ENCODE peak calls at places on chromosomes 2 and 18, in seven cellular contexts. R is fibroblast of lung, Q is IMR-90, Y is OCI-LY7, C is neural progenitor cell, T is HCT116, P is GM23248. U is an unnamed sample. For H4K20me1, the result is how much of the 10 kb centered on the place peaks cover.

GRCh38 chr2:1556776-1557466 is 143.7 kb downstream of the TPO start:
- DNase-seq in R (peak), Q (peak), Y (no peak), C (no peak), T (no peak), P (peak), U (no peak)

GRCh38 chr2:97747716-97748115 is 34.3 kb downstream of the ZAP70 start:
- DNase-seq in R (no peak), Q (no peak), Y (no peak), C (no peak), T (no peak), P (peak), U (no peak)

GRCh38 chr2:86764661-86765307 is 25.9 kb downstream of the CD8A start:
- DNase-seq in R (peak), Q (peak), Y (peak), C (peak), T (peak), P (peak), U (no peak)

GRCh38 chr2:217530399-217531100 is 472.2 kb downstream of the TNS1 start:
- DNase-seq in R (no peak), Q (no peak), Y (no peak), C (no peak), T (no peak), P (no peak), U (no peak)

GRCh38 chr2:200049086-200049485 is 93.7 kb downstream of the MAIP1 start:
- DNase-seq in R (no peak), Q (no peak), Y (no peak), C (no peak), T (no peak), P (no peak), U (no peak)

GRCh38 chr2:199589303-199589702 is 131.6 kb upstream of the SATB2 start:
- DNase-seq in R (no peak), Q (no peak), Y (no peak), C (peak), T (no peak), P (peak), U (no peak)

GRCh38 chr2:149050188-149050587 is 11.7 kb downstream of the LYPD6B start:
- DNase-seq in R (peak), Q (peak), Y (no peak), C (no peak), T (no peak), P (peak), U (no peak)

GRCh38 chr18:1513519-1513918 is 608.8 kb downstream of the ADCYAP1 start:
- DNase-seq in R (no peak), Q (no peak), Y (no peak), C (no peak), T (no peak), P (peak), U (no peak)

GRCh38 chr18:59272221-59272888 is 899 bp downstream of the RAX start:
- DNase-seq in R (no peak), Q (no peak), Y (no peak), C (peak), T (no peak), P (peak), U (no peak)

GRCh38 chr2:1723397-1724042 is 20.8 kb downstream of the PXDN start:
- DNase-seq in R (no peak), Q (no peak), Y (no peak), C (no peak), T (no peak), P (no peak), U (no peak)

GRCh38 chr2:26692814-26693286 is 328 bp downstream of the KCNK3 start:
- DNase-seq in R (peak), Q (peak), Y (no peak), C (no peak), T (no peak), P (peak), U (peak)

GRCh38 chr2:115299207-115299606 is 856.8 kb downstream of the DPP10 start:
- DNase-seq in R (no peak), Q (no peak), Y (no peak), C (no peak), T (no peak), P (no peak), U (no peak)

GRCh38 chr2:196315388-196316049 is 144.1 kb upstream of the STK17B start:
- DNase-seq in R (peak), Q (peak), Y (no peak), C (no peak), T (no peak), P (peak), U (no peak)

GRCh38 chr2:9033385-9034175 is 30.1 kb upstream of the MBOAT2 start:
- DNase-seq in R (peak), Q (no peak), Y (no peak), C (peak), T (no peak), P (peak), U (peak)

GRCh38 chr2:108215794-108216211 is 24.0 kb upstream of the SULT1C3 start:
- DNase-seq in R (peak), Q (peak), Y (no peak), C (peak), T (peak), P (peak), U (peak)

GRCh38 chr2:38553554-38553953 is 49.2 kb downstream of the HNRNPLL start:
- DNase-seq in R (no peak), Q (no peak), Y (no peak), C (no peak), T (no peak), P (no peak), U (no peak)

GRCh38 chr18:21991081-21991534 is 178.3 kb upstream of the GATA6 start:
- DNase-seq in R (no peak), Q (no peak), Y (no peak), C (peak), T (no peak), P (no peak), U (peak)

GRCh38 chr2:105802587-105802986 is 57.9 kb downstream of the NCK2 start:
- DNase-seq in R (no peak), Q (no peak), Y (peak), C (no peak), T (no peak), P (no peak), U (no peak)

GRCh38 chr2:73003027-73003426 is 68.5 kb downstream of the SFXN5 start:
- DNase-seq in R (no peak), Q (no peak), Y (no peak), C (no peak), T (no peak), P (no peak), U (no peak)

GRCh38 chr18:75489493-75490190 is 62.1 kb upstream of the SMIM21 start:
- DNase-seq in R (peak), Q (peak), Y (no peak), C (no peak), T (peak), P (peak), U (no peak)

GRCh38 chr2:149885946-149886345 is 298.4 kb upstream of the MMADHC start:
- DNase-seq in R (no peak), Q (no peak), Y (no peak), C (no peak), T (no peak), P (no peak), U (no peak)

GRCh38 chr18:31616586-31616985 is 24.9 kb downstream of the TTR start:
- DNase-seq in R (no peak), Q (no peak), Y (no peak), C (no peak), T (no peak), P (no peak), U (no peak)

GRCh38 chr18:12394428-12394827 is 13.3 kb upstream of the PRELID3A start:
- DNase-seq in R (no peak), Q (no peak), Y (peak), C (peak), T (no peak), P (peak), U (peak)

GRCh38 chr2:202196727-202197126 is 41.7 kb downstream of the SUMO1 start:
- DNase-seq in R (no peak), Q (no peak), Y (no peak), C (no peak), T (no peak), P (no peak), U (no peak)

GRCh38 chr2:119748135-119748534 is 11.6 kb upstream of the PTPN4 start:
- DNase-seq in R (peak), Q (no peak), Y (no peak), C (no peak), T (no peak), P (no peak), U (no peak)

GRCh38 chr2:188869560-188869959 is 104.6 kb upstream of the COL3A1 start:
- DNase-seq in R (no peak), Q (peak), Y (no peak), C (no peak), T (no peak), P (peak), U (no peak)

GRCh38 chr2:5482929-5483331 is 209.3 kb upstream of the SOX11 start:
- DNase-seq in R (peak), Q (no peak), Y (no peak), C (peak), T (no peak), P (no peak), U (peak)

GRCh38 chr2:239929504-239929903 is 95.6 kb downstream of the NDUFA10 start:
- DNase-seq in R (no peak), Q (no peak), Y (no peak), C (no peak), T (no peak), P (no peak), U (peak)

GRCh38 chr2:168954256-168954655 is 53.2 kb downstream of the G6PC2 start:
- DNase-seq in R (no peak), Q (no peak), Y (no peak), C (no peak), T (no peak), P (no peak), U (no peak)

GRCh38 chr2:169050476-169051240 is 18.7 kb upstream of the DHRS9 start:
- DNase-seq in R (peak), Q (no peak), Y (no peak), C (no peak), T (no peak), P (peak), U (no peak)

GRCh38 chr2:63424329-63425078 is 163.8 kb downstream of the WDPCP start:
- DNase-seq in R (peak), Q (peak), Y (peak), C (peak), T (peak), P (peak), U (peak)

GRCh38 chr2:71605781-71606241 is 152.4 kb downstream of the DYSF start:
- DNase-seq in R (no peak), Q (no peak), Y (no peak), C (no peak), T (no peak), P (no peak), U (peak)

GRCh38 chr18:21599585-21600525 is 649 bp downstream of the ESCO1 start:
- DNase-seq in R (no peak), Q (peak), Y (peak), C (peak), T (no peak), P (peak), U (peak)

GRCh38 chr2:237223208-237223861 is 137.6 kb downstream of the COPS8 start:
- DNase-seq in R (peak), Q (peak), Y (no peak), C (no peak), T (no peak), P (peak), U (no peak)
- H2AFZ ChIP-seq in R (no peak), Q (peak), Y (no peak), C (no peak), T (no peak), P (no peak), U (no peak)

DNA sequence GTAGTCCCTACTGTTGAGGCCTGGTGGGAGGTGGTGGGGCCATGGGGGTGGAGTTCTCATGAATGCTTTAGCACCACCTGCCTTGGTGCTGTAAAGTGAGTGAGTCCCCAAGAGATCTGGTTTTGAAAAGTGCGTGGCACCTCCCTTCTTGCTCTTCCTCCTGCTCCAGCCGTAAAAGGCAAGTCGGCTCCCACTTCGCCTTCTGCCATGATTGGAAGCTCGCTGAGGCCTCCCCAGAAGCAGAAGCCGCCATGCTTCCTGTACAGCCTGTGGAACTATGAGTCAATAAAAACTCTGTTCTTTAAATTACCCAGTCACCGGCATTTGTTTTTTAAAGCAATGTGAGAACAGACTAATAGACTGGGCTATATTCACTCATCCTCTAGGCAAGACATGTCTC is 141.3 kb upstream of the ALKAL2 start:
- DNase-seq in R (no peak), Q (no peak), Y (no peak), C (no peak), T (no peak), P (no peak), U (no peak)
- H4K20me1 ChIP-seq in R (under half), Q (under half), Y (under half), C (under half), T (under half), P (under half), U (under half)

GRCh38 chr18:55420665-55420964 is 167.4 kb downstream of the TCF4 start:
- DNase-seq in R (no peak), Q (no peak), Y (peak), C (no peak), T (no peak), P (no peak), U (no peak)

GRCh38 chr18:55419939-55420664 is 167.9 kb downstream of the TCF4 start:
- DNase-seq in R (peak), Q (no peak), Y (no peak), C (peak), T (no peak), P (peak), U (no peak)

GRCh38 chr18:55421612-55422381 is 166.2 kb downstream of the TCF4 start:
- DNase-seq in R (peak), Q (no peak), Y (peak), C (no peak), T (no peak), P (peak), U (no peak)

GRCh38 chr18:55422456-55423185 is 165.4 kb downstream of the TCF4 start:
- DNase-seq in R (peak), Q (peak), Y (peak), C (no peak), T (no peak), P (peak), U (no peak)

DNA sequence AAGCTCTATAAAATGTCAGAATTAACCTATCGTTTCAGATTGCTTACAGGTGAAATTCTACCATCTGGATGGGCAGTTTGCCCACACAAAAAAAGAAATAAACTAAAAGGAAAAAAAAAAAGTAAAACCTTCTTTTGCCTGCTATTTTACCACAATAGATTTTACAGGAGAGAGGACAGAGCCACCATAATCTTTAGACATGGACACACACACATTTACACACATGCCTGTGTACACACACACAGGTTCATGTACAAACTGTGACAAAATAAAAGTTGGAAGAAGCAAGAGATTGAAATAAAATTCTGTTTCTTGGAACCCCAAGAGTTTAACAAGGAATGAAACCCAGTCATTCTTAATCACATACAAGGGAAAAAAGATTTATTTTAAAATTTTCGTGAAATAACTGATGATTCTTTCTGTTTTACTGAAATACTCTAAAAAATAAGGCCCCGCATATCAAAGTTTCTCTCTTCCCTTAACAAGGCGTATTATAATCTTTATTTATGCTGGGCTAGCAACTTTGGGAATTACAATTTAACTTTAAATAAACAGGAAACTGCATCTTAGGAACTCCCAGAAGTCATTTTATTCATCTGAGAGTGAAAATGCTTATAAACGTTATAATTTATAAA is 166.9 kb downstream of the TCF4 start:
- DNase-seq in R (peak), Q (no peak), Y (no peak), C (no peak), T (no peak), P (peak), U (no peak)
- H2AFZ ChIP-seq in R (no peak), Q (no peak), Y (no peak), C (no peak), T (no peak), P (peak), U (no peak)

GRCh38 chr2:109340381-109340780 is 211.4 kb downstream of the SH3RF3 start:
- DNase-seq in R (no peak), Q (no peak), Y (no peak), C (no peak), T (no peak), P (no peak), U (no peak)
- H4K20me1 ChIP-seq in R (under half), Q (under half), Y (under half), C (under half), T (under half), P (under half), U (under half)

DNA sequence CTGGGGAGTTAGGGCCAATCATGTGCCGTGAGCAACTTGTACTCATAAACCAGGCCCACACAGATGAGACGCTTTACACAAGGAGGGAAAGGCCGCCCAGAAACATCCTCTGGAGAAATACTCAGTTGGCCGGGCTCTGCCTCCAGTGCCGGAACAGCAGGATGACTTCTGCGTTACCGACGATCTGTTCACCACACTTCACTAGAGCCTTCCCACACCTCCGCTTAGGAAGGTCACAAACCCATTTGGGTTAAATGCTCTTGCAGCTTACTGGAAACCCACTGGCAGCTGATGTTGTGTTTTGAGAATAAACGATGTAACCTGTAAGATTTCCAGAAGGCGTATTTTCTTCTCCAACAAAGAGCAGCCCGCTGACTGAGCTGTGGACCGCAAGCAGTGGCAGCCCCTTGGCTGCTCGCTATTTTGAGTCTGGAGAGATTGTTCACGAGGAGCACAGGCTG is 44.1 kb downstream of the COLEC12 start:
- DNase-seq in R (peak), Q (peak), Y (no peak), C (no peak), T (no peak), P (peak), U (no peak)
- H2AFZ ChIP-seq in R (no peak), Q (peak), Y (peak), C (peak), T (no peak), P (peak), U (no peak)

DNA sequence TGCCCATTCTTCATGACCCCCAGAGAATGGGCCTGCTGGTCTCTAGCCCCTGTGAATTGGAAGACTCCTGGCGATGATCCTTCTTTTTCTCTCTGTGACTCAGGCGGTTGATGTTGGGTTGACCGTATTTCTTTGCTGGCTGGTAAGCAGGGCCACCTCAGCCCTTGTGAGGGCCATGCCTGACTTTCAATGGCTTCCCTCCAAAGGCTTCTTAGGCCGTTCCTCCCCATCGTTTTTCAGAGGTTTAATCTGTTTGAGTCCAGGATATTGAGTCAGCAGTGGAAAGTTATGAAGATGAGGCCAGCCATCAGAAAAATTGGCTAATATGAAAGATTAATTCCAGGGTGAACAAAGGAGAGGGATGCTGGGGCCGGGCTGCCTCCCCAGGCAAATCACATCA is 13.6 kb downstream of the HPCAL1 start:
- DNase-seq in R (no peak), Q (peak), Y (no peak), C (no peak), T (no peak), P (peak), U (no peak)
- H4K20me1 ChIP-seq in R (under half), Q (under half), Y (under half), C (under half), T (under half), P (under half), U (under half)

DNA sequence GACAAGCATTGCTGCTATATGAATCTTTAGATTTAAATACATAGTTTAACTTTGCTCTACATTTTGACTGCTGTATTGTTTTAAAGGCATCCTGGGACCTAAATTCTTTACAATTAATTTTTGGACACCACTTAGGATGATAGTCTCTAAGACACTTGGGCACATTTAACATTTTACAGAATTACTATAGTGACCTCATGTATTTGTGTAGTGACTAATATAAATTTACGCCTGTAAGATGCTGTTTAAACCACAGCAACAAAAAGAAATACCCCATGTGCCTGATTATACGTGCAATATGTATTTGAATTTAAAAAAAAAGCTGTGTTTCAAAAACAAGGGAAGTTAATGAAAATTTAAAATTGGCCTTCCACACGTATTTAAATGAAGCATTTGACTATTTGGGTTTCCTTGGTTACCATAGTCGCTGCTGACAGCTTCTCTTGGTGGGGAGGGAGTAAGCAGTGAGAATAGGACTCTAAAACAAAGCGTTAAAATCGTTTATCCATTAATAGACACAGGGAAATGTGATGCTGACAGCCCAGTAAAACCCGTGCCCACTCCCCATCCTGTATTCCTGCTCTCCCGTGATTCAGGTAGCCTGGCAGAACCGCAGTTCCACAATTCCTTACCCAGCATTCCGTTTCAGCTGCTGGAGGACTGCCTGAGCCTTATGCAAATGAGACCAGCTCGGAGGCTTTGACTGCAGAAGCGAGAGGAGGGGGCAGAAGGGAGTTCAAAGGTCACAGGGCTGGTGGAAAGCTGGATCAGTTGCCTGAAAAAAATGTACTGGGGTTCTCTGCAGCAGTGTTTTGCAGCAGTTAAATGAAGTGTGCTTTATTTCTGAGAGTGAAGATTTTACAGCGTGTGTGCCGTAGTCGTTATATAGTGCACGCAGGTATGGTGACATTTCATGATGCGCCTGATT is 104.3 kb downstream of the CSRNP3 start:
- DNase-seq in R (peak), Q (no peak), Y (peak), C (peak), T (no peak), P (no peak), U (peak)
- H2AFZ ChIP-seq in R (peak), Q (peak), Y (peak), C (peak), T (no peak), P (no peak), U (peak)

U was measured in H9.